ENCODE peak calls at places on chromosome 12, in four cellular contexts. One of them, this sample, is unnamed.

GRCh38 chr12:72272731-72273498 is 745 bp downstream of the TRHDE start:
- DNase-seq in activated CD8-positive, alpha-beta memory T cell treated with anti-CD3 and anti-CD28 coated beads, Interleukin-2, amount 50 U/mL, for 48 hours: no peak
- DNase-seq in frontal cortex: peak
- DNase-seq in AG10803: no peak
- DNase-seq in this sample: no peak

GRCh38 chr12:104464899-104465298 is 8.2 kb downstream of the CHST11 start:
- DNase-seq in AG10803: no peak
- DNase-seq in activated CD8-positive, alpha-beta memory T cell treated with anti-CD3 and anti-CD28 coated beads, Interleukin-2, amount 50 U/mL, for 48 hours: no peak
- DNase-seq in frontal cortex: no peak
- DNase-seq in this sample: no peak

GRCh38 chr12:25929096-25929637 is 29.3 kb upstream of the RASSF8 start:
- DNase-seq in activated CD8-positive, alpha-beta memory T cell treated with anti-CD3 and anti-CD28 coated beads, Interleukin-2, amount 50 U/mL, for 48 hours: no peak
- DNase-seq in frontal cortex: no peak
- DNase-seq in AG10803: no peak
- DNase-seq in this sample: peak

GRCh38 chr12:48686037-48686595 is 4.1 kb upstream of the KANSL2 start:
- DNase-seq in frontal cortex: no peak
- DNase-seq in AG10803: no peak
- DNase-seq in activated CD8-positive, alpha-beta memory T cell treated with anti-CD3 and anti-CD28 coated beads, Interleukin-2, amount 50 U/mL, for 48 hours: no peak
- DNase-seq in this sample: no peak

GRCh38 chr12:43740511-43741100 is 18.0 kb downstream of the PUS7L start:
- DNase-seq in AG10803: peak
- DNase-seq in frontal cortex: no peak
- DNase-seq in activated CD8-positive, alpha-beta memory T cell treated with anti-CD3 and anti-CD28 coated beads, Interleukin-2, amount 50 U/mL, for 48 hours: no peak
- DNase-seq in this sample: no peak

GRCh38 chr12:92080390-92081285 is 65.0 kb downstream of the BTG1 start:
- DNase-seq in frontal cortex: no peak
- DNase-seq in AG10803: peak
- DNase-seq in activated CD8-positive, alpha-beta memory T cell treated with anti-CD3 and anti-CD28 coated beads, Interleukin-2, amount 50 U/mL, for 48 hours: no peak
- DNase-seq in this sample: peak

GRCh38 chr12:6345319-6346071 is 3.6 kb upstream of the TNFRSF1A start:
- DNase-seq in activated CD8-positive, alpha-beta memory T cell treated with anti-CD3 and anti-CD28 coated beads, Interleukin-2, amount 50 U/mL, for 48 hours: no peak
- DNase-seq in AG10803: peak
- DNase-seq in frontal cortex: no peak
- DNase-seq in this sample: peak

GRCh38 chr12:50119387-50119786 is 7.4 kb downstream of the COX14 start:
- DNase-seq in activated CD8-positive, alpha-beta memory T cell treated with anti-CD3 and anti-CD28 coated beads, Interleukin-2, amount 50 U/mL, for 48 hours: no peak
- DNase-seq in AG10803: no peak
- DNase-seq in frontal cortex: no peak
- DNase-seq in this sample: no peak

GRCh38 chr12:76571256-76571655 is 11.7 kb upstream of the OSBPL8 start:
- DNase-seq in AG10803: peak
- DNase-seq in activated CD8-positive, alpha-beta memory T cell treated with anti-CD3 and anti-CD28 coated beads, Interleukin-2, amount 50 U/mL, for 48 hours: no peak
- DNase-seq in frontal cortex: no peak
- DNase-seq in this sample: no peak

GRCh38 chr12:80188566-80188965 is 89.2 kb downstream of the OTOGL start:
- DNase-seq in activated CD8-positive, alpha-beta memory T cell treated with anti-CD3 and anti-CD28 coated beads, Interleukin-2, amount 50 U/mL, for 48 hours: no peak
- DNase-seq in AG10803: no peak
- DNase-seq in frontal cortex: no peak
- DNase-seq in this sample: peak

GRCh38 chr12:71945121-71945520 is 6.5 kb downstream of the TPH2 start:
- DNase-seq in activated CD8-positive, alpha-beta memory T cell treated with anti-CD3 and anti-CD28 coated beads, Interleukin-2, amount 50 U/mL, for 48 hours: no peak
- DNase-seq in frontal cortex: no peak
- DNase-seq in AG10803: no peak
- DNase-seq in this sample: no peak

GRCh38 chr12:97748298-97748697 is 285.7 kb downstream of the RMST start:
- DNase-seq in AG10803: no peak
- DNase-seq in frontal cortex: no peak
- DNase-seq in activated CD8-positive, alpha-beta memory T cell treated with anti-CD3 and anti-CD28 coated beads, Interleukin-2, amount 50 U/mL, for 48 hours: no peak
- DNase-seq in this sample: no peak

GRCh38 chr12:39846971-39847661 is 227.5 kb upstream of the ABCD2 start:
- DNase-seq in activated CD8-positive, alpha-beta memory T cell treated with anti-CD3 and anti-CD28 coated beads, Interleukin-2, amount 50 U/mL, for 48 hours: no peak
- DNase-seq in frontal cortex: no peak
- DNase-seq in AG10803: peak
- DNase-seq in this sample: no peak

GRCh38 chr12:51729331-51729730 is 119.2 kb downstream of the FIGNL2 start:
- DNase-seq in activated CD8-positive, alpha-beta memory T cell treated with anti-CD3 and anti-CD28 coated beads, Interleukin-2, amount 50 U/mL, for 48 hours: no peak
- DNase-seq in AG10803: no peak
- DNase-seq in frontal cortex: no peak
- DNase-seq in this sample: no peak

GRCh38 chr12:96985515-96986362 is 78.7 kb downstream of the NEDD1 start:
- DNase-seq in AG10803: no peak
- DNase-seq in activated CD8-positive, alpha-beta memory T cell treated with anti-CD3 and anti-CD28 coated beads, Interleukin-2, amount 50 U/mL, for 48 hours: peak
- DNase-seq in frontal cortex: no peak
- DNase-seq in this sample: no peak

GRCh38 chr12:53289891-53290290 is 5.5 kb upstream of the PFDN5 start:
- DNase-seq in activated CD8-positive, alpha-beta memory T cell treated with anti-CD3 and anti-CD28 coated beads, Interleukin-2, amount 50 U/mL, for 48 hours: no peak
- DNase-seq in frontal cortex: no peak
- DNase-seq in AG10803: peak
- DNase-seq in this sample: no peak

GRCh38 chr12:64600164-64600561 is 10.1 kb upstream of the RASSF3 start:
- DNase-seq in AG10803: no peak
- DNase-seq in activated CD8-positive, alpha-beta memory T cell treated with anti-CD3 and anti-CD28 coated beads, Interleukin-2, amount 50 U/mL, for 48 hours: no peak
- DNase-seq in frontal cortex: no peak
- DNase-seq in this sample: no peak

GRCh38 chr12:107415834-107416233 is 269.8 kb upstream of the PWP1 start:
- DNase-seq in AG10803: peak
- DNase-seq in frontal cortex: no peak
- DNase-seq in activated CD8-positive, alpha-beta memory T cell treated with anti-CD3 and anti-CD28 coated beads, Interleukin-2, amount 50 U/mL, for 48 hours: no peak
- DNase-seq in this sample: no peak

GRCh38 chr12:104707179-104707578 is 250.4 kb downstream of the CHST11 start:
- DNase-seq in activated CD8-positive, alpha-beta memory T cell treated with anti-CD3 and anti-CD28 coated beads, Interleukin-2, amount 50 U/mL, for 48 hours: no peak
- DNase-seq in frontal cortex: no peak
- DNase-seq in AG10803: no peak
- DNase-seq in this sample: no peak

GRCh38 chr12:902581-902980 is 46.9 kb downstream of the RAD52 start:
- DNase-seq in AG10803: no peak
- DNase-seq in activated CD8-positive, alpha-beta memory T cell treated with anti-CD3 and anti-CD28 coated beads, Interleukin-2, amount 50 U/mL, for 48 hours: no peak
- DNase-seq in frontal cortex: no peak
- DNase-seq in this sample: no peak

GRCh38 chr12:80681287-80681686 is 26.1 kb upstream of the MYF6 start:
- DNase-seq in frontal cortex: no peak
- DNase-seq in AG10803: no peak
- DNase-seq in activated CD8-positive, alpha-beta memory T cell treated with anti-CD3 and anti-CD28 coated beads, Interleukin-2, amount 50 U/mL, for 48 hours: no peak
- DNase-seq in this sample: no peak

GRCh38 chr12:11581179-11581755 is 68.2 kb upstream of the ETV6 start:
- DNase-seq in AG10803: peak
- DNase-seq in activated CD8-positive, alpha-beta memory T cell treated with anti-CD3 and anti-CD28 coated beads, Interleukin-2, amount 50 U/mL, for 48 hours: peak
- DNase-seq in frontal cortex: peak
- DNase-seq in this sample: peak

GRCh38 chr12:124677552-124678356 is 110.3 kb upstream of the NCOR2 start:
- DNase-seq in AG10803: no peak
- DNase-seq in activated CD8-positive, alpha-beta memory T cell treated with anti-CD3 and anti-CD28 coated beads, Interleukin-2, amount 50 U/mL, for 48 hours: no peak
- DNase-seq in frontal cortex: no peak
- DNase-seq in this sample: no peak

GRCh38 chr12:3330976-3331375 is 160.0 kb upstream of the PRMT8 start:
- DNase-seq in AG10803: no peak
- DNase-seq in frontal cortex: no peak
- DNase-seq in activated CD8-positive, alpha-beta memory T cell treated with anti-CD3 and anti-CD28 coated beads, Interleukin-2, amount 50 U/mL, for 48 hours: no peak
- DNase-seq in this sample: no peak

GRCh38 chr12:5124401-5124800 is 80.7 kb downstream of the KCNA5 start:
- DNase-seq in frontal cortex: no peak
- DNase-seq in AG10803: no peak
- DNase-seq in activated CD8-positive, alpha-beta memory T cell treated with anti-CD3 and anti-CD28 coated beads, Interleukin-2, amount 50 U/mL, for 48 hours: no peak
- DNase-seq in this sample: no peak

GRCh38 chr12:91722072-91722471 is 423.6 kb downstream of the BTG1 start:
- DNase-seq in frontal cortex: no peak
- DNase-seq in AG10803: no peak
- DNase-seq in activated CD8-positive, alpha-beta memory T cell treated with anti-CD3 and anti-CD28 coated beads, Interleukin-2, amount 50 U/mL, for 48 hours: no peak
- DNase-seq in this sample: no peak

GRCh38 chr12:54529581-54529980 is 19.8 kb upstream of the PDE1B start:
- DNase-seq in frontal cortex: no peak
- DNase-seq in activated CD8-positive, alpha-beta memory T cell treated with anti-CD3 and anti-CD28 coated beads, Interleukin-2, amount 50 U/mL, for 48 hours: no peak
- DNase-seq in AG10803: no peak
- DNase-seq in this sample: no peak

GRCh38 chr12:120971299-120972180 is 6.8 kb upstream of the HNF1A start:
- DNase-seq in activated CD8-positive, alpha-beta memory T cell treated with anti-CD3 and anti-CD28 coated beads, Interleukin-2, amount 50 U/mL, for 48 hours: no peak
- DNase-seq in frontal cortex: peak
- DNase-seq in AG10803: peak
- DNase-seq in this sample: peak